ENCODE peak calls at places on chromosomes 1 and 21, in ten cellular contexts. I is heart left ventricle, C is HCT116, G is right lobe of liver, O is tibial nerve, P is uterus, W is K562, B is lower leg skin, F is NB4, H is suprapubic skin. R is an unnamed sample.

GRCh38 chr1:34794001-34794789 is 1.4 kb downstream of the GJA4 start:
- DNase-seq in I (no peak), C (no peak), G (no peak), O (no peak), P (no peak), W (no peak), B (peak; percentile 83), F (no peak), H (no peak), R (no peak)

GRCh38 chr1:96508226-96508625 is 213.4 kb upstream of the PTBP2 start:
- DNase-seq in I (no peak), C (no peak), G (no peak), O (no peak), P (no peak), W (no peak), B (no peak), F (no peak), H (no peak), R (no peak)

GRCh38 chr1:169925505-169926482 is 32.1 kb upstream of the SCYL3 start:
- DNase-seq in I (no peak), C (no peak), G (no peak), O (no peak), P (no peak), W (no peak), B (no peak), F (no peak), H (no peak), R (no peak)

GRCh38 chr1:70509996-70510876 is 99.2 kb downstream of the CTH start:
- DNase-seq in I (no peak), C (peak; percentile 59), G (no peak), O (no peak), P (no peak), W (peak; percentile 72), B (no peak), F (peak; percentile 86), H (no peak), R (no peak)

GRCh38 chr1:165551469-165551868 is 7.7 kb downstream of the LRRC52 start:
- DNase-seq in I (no peak), C (no peak), G (no peak), O (no peak), P (no peak), W (no peak), B (no peak), F (no peak), H (no peak), R (no peak)

GRCh38 chr1:38138498-38139233 is 92.1 kb upstream of the POU3F1 start:
- DNase-seq in I (peak; percentile 85), C (peak; percentile 43), G (peak; percentile 67), O (peak; percentile 37), P (peak; percentile 72), W (no peak), B (peak; percentile 88), F (no peak), H (no peak), R (peak; percentile 92)

GRCh38 chr1:174689524-174689923 is 241.8 kb downstream of the GPR52 start:
- DNase-seq in I (no peak), C (no peak), G (no peak), O (no peak), P (no peak), W (no peak), B (no peak), F (no peak), H (no peak), R (no peak)

GRCh38 chr1:157194739-157195520 is 56.7 kb upstream of the ETV3 start:
- DNase-seq in I (no peak), C (no peak), G (peak; percentile 40), O (no peak), P (no peak), W (no peak), B (no peak), F (no peak), H (no peak), R (no peak)

GRCh38 chr1:60886090-60886489 is 196.3 kb upstream of the NFIA start:
- DNase-seq in I (no peak), C (no peak), G (no peak), O (no peak), P (no peak), W (no peak), B (no peak), F (no peak), H (no peak), R (no peak)

GRCh38 chr1:172537827-172538391 is 5.0 kb downstream of the SUCO start:
- DNase-seq in I (no peak), C (no peak), G (no peak), O (no peak), P (no peak), W (no peak), B (no peak), F (no peak), H (no peak), R (no peak)

GRCh38 chr1:206463911-206464310 is 6.4 kb upstream of the IKBKE start:
- DNase-seq in I (no peak), C (no peak), G (no peak), O (no peak), P (no peak), W (no peak), B (no peak), F (no peak), H (no peak), R (no peak)

GRCh38 chr1:41874903-41875411 is 43.8 kb downstream of the HIVEP3 start:
- DNase-seq in I (peak; percentile 25), C (no peak), G (no peak), O (no peak), P (no peak), W (no peak), B (no peak), F (no peak), H (no peak), R (no peak)

DNA sequence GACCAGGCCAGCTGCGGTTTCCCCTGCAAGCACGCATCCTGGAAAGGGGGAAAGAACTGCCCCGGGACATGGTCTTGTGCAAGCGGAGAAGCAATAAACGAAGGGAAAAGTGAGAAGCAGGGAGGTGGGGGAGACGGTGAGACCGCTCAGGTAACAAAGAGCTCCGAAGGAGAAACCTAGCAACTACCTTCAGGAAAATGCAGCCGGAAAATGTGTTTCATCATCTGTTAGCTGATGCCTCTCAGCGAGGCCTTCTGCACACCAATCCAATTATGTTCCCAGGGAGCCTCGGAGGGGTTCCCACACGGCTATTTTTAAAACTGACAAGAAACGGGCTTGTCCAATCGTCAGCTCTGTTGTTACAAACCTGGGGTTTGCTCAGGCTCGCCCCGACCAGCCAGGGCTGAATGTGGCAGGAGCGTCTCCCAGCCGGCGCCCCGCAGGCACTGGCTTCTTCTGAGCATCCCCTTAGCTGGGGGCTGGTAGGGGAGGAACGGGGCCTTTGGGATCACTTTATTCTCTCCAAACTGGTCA is 3.4 kb downstream of the RIPK4 start:
- DNase-seq in I (no peak), C (no peak), G (no peak), O (no peak), P (no peak), W (no peak), B (no peak), F (no peak), H (no peak), R (no peak)
- H3K4me3 ChIP-seq in I (no peak overlapping the region), C (no peak overlapping the region), G (no peak overlapping the region), O (no peak overlapping the region), P (no peak overlapping the region), W (no peak overlapping the region), B (no peak overlapping the region), F (no peak overlapping the region), H (peak overlapping the region; percentile 22), R (no peak overlapping the region)

GRCh38 chr1:226110249-226111108 is 48.0 kb downstream of the H3-3A start:
- DNase-seq in I (peak; percentile 84), C (no peak), G (peak; percentile 63), O (no peak), P (peak; percentile 64), W (peak; percentile 80), B (peak; percentile 92), F (peak; percentile 83), H (peak; percentile 84), R (peak; percentile 83)
- TF ChIP-seq POLR2A in I (peak; percentile 74), C (no peak), G (peak; percentile 62), O (no peak), P (no peak), W (peak; percentile 60), B (no peak), F (peak; percentile 58), H (no peak), R (peak; percentile 88)

GRCh38 chr1:246212013-246212412 is 295.1 kb downstream of the SMYD3 start:
- DNase-seq in I (no peak), C (no peak), G (no peak), O (no peak), P (no peak), W (no peak), B (no peak), F (no peak), H (no peak), R (no peak)

GRCh38 chr1:246213502-246213901 is 293.6 kb downstream of the SMYD3 start:
- DNase-seq in I (no peak), C (no peak), G (no peak), O (no peak), P (no peak), W (peak; percentile 32), B (no peak), F (no peak), H (no peak), R (no peak)

GRCh38 chr1:246213036-246213435 is 294.0 kb downstream of the SMYD3 start:
- DNase-seq in I (no peak), C (no peak), G (no peak), O (no peak), P (no peak), W (peak; percentile 33), B (no peak), F (no peak), H (no peak), R (no peak)

GRCh38 chr1:246208120-246208519 is 299.0 kb downstream of the SMYD3 start:
- DNase-seq in I (no peak), C (no peak), G (no peak), O (no peak), P (no peak), W (no peak), B (no peak), F (no peak), H (no peak), R (no peak)

DNA sequence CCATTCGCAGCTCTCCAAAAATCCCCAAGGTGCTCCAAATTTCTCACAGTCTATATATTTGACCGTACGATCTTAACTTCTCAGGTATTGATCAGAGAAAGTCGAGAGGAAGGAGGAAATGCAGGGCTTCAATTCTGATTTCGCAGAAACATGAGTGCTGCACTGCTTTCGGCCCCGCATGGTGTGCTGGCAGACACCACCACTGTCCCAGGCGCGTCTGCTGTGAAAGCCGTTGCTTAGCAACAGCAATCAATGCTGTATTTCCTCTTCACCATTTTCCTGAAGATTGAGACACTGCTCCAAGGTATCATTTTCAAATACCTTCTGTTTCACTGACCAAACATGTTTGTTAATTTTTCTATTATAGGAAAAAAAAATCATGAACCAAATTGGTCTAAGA is 296.3 kb downstream of the SMYD3 start:
- DNase-seq in I (no peak), C (no peak), G (no peak), O (no peak), P (no peak), W (no peak), B (no peak), F (no peak), H (no peak), R (no peak)
- H3K4me3 ChIP-seq in I (no peak overlapping the region), C (no peak overlapping the region), G (no peak overlapping the region), O (no peak overlapping the region), P (no peak overlapping the region), W (no peak overlapping the region), B (no peak overlapping the region), F (no peak overlapping the region), H (no peak overlapping the region), R (no peak overlapping the region)

DNA sequence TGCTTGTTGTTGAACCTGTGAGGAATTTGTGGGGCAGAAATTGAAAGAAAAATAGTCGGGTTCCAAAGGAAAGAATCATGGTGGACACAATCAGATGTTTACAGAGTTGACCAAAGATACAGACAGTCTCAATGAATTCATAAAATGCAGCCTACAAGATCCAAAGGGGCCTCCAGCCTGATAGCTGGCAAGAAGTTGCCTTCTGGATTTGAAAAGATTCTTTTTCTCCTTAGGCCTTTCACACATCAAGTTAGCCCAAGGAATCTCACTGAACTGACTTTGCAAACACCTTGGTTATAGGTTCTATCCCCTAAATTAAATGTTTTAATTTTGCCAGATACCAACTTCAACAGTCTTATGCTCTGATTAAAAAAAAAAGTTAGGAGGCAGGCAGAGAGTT is 21.5 kb downstream of the SLAMF1 start:
- DNase-seq in I (no peak), C (no peak), G (no peak), O (no peak), P (no peak), W (no peak), B (no peak), F (no peak), H (no peak), R (no peak)
- TF ChIP-seq POLR2A in I (no peak), C (no peak), G (no peak), O (no peak), P (no peak), W (no peak), B (no peak), F (no peak), H (no peak), R (no peak)